ENCODE peak calls at places on chromosome 12, in nine cellular contexts. One of them, this sample, is unnamed.

GRCh38 chr12:14999421-15000047 is 26.7 kb downstream of the PDE6H start:
- DNase-seq in frontal cortex: no peak
- DNase-seq in activated naive CD8-positive, alpha-beta T cell treated with anti-CD3 and anti-CD28 coated beads, Interleukin-2, amount 50 U/mL, for 24 hours: no peak
- DNase-seq in lower lobe of right lung: no peak
- DNase-seq in brain microvascular endothelial cell: no peak
- DNase-seq in RPMI7951: peak
- DNase-seq in H7: no peak
- DNase-seq in NCI-H460: no peak
- DNase-seq in epithelial cell of esophagus: peak
- DNase-seq in this sample: no peak

GRCh38 chr12:31323466-31324115 is 2.4 kb downstream of the SINHCAF start:
- DNase-seq in frontal cortex: no peak
- DNase-seq in activated naive CD8-positive, alpha-beta T cell treated with anti-CD3 and anti-CD28 coated beads, Interleukin-2, amount 50 U/mL, for 24 hours: peak
- DNase-seq in lower lobe of right lung: peak
- DNase-seq in brain microvascular endothelial cell: no peak
- DNase-seq in RPMI7951: peak
- DNase-seq in H7: peak
- DNase-seq in NCI-H460: no peak
- DNase-seq in epithelial cell of esophagus: no peak
- DNase-seq in this sample: no peak

GRCh38 chr12:101267111-101267510 is 12.8 kb upstream of the UTP20 start:
- DNase-seq in frontal cortex: no peak
- DNase-seq in activated naive CD8-positive, alpha-beta T cell treated with anti-CD3 and anti-CD28 coated beads, Interleukin-2, amount 50 U/mL, for 24 hours: no peak
- DNase-seq in lower lobe of right lung: no peak
- DNase-seq in brain microvascular endothelial cell: no peak
- DNase-seq in RPMI7951: no peak
- DNase-seq in H7: no peak
- DNase-seq in NCI-H460: no peak
- DNase-seq in epithelial cell of esophagus: no peak
- DNase-seq in this sample: no peak

GRCh38 chr12:122753213-122753571 is 568 bp downstream of the DENR start:
- DNase-seq in frontal cortex: no peak
- DNase-seq in activated naive CD8-positive, alpha-beta T cell treated with anti-CD3 and anti-CD28 coated beads, Interleukin-2, amount 50 U/mL, for 24 hours: no peak
- DNase-seq in lower lobe of right lung: no peak
- DNase-seq in brain microvascular endothelial cell: no peak
- DNase-seq in RPMI7951: no peak
- DNase-seq in H7: no peak
- DNase-seq in NCI-H460: no peak
- DNase-seq in epithelial cell of esophagus: no peak
- DNase-seq in this sample: no peak

GRCh38 chr12:1879633-1880032 is 38.8 kb downstream of the CACNA2D4 start:
- DNase-seq in frontal cortex: no peak
- DNase-seq in activated naive CD8-positive, alpha-beta T cell treated with anti-CD3 and anti-CD28 coated beads, Interleukin-2, amount 50 U/mL, for 24 hours: no peak
- DNase-seq in lower lobe of right lung: no peak
- DNase-seq in brain microvascular endothelial cell: no peak
- DNase-seq in RPMI7951: no peak
- DNase-seq in H7: no peak
- DNase-seq in NCI-H460: no peak
- DNase-seq in epithelial cell of esophagus: no peak
- DNase-seq in this sample: no peak

GRCh38 chr12:114257687-114258086 is 148.3 kb downstream of the TBX5 start:
- DNase-seq in frontal cortex: no peak
- DNase-seq in activated naive CD8-positive, alpha-beta T cell treated with anti-CD3 and anti-CD28 coated beads, Interleukin-2, amount 50 U/mL, for 24 hours: no peak
- DNase-seq in lower lobe of right lung: no peak
- DNase-seq in brain microvascular endothelial cell: no peak
- DNase-seq in RPMI7951: no peak
- DNase-seq in H7: no peak
- DNase-seq in NCI-H460: no peak
- DNase-seq in epithelial cell of esophagus: no peak
- DNase-seq in this sample: no peak

GRCh38 chr12:85057370-85057963 is 21.3 kb downstream of the LRRIQ1 start:
- DNase-seq in frontal cortex: no peak
- DNase-seq in activated naive CD8-positive, alpha-beta T cell treated with anti-CD3 and anti-CD28 coated beads, Interleukin-2, amount 50 U/mL, for 24 hours: peak
- DNase-seq in lower lobe of right lung: no peak
- DNase-seq in brain microvascular endothelial cell: peak
- DNase-seq in RPMI7951: peak
- DNase-seq in H7: peak
- DNase-seq in NCI-H460: peak
- DNase-seq in epithelial cell of esophagus: peak
- DNase-seq in this sample: peak

GRCh38 chr12:43004908-43005307 is 415.4 kb upstream of the PRICKLE1 start:
- DNase-seq in frontal cortex: no peak
- DNase-seq in activated naive CD8-positive, alpha-beta T cell treated with anti-CD3 and anti-CD28 coated beads, Interleukin-2, amount 50 U/mL, for 24 hours: no peak
- DNase-seq in lower lobe of right lung: no peak
- DNase-seq in brain microvascular endothelial cell: no peak
- DNase-seq in RPMI7951: peak
- DNase-seq in H7: peak
- DNase-seq in NCI-H460: no peak
- DNase-seq in epithelial cell of esophagus: no peak
- DNase-seq in this sample: no peak

GRCh38 chr12:29234965-29235364 is 85.9 kb downstream of the FAR2 start:
- DNase-seq in frontal cortex: no peak
- DNase-seq in activated naive CD8-positive, alpha-beta T cell treated with anti-CD3 and anti-CD28 coated beads, Interleukin-2, amount 50 U/mL, for 24 hours: no peak
- DNase-seq in lower lobe of right lung: no peak
- DNase-seq in brain microvascular endothelial cell: no peak
- DNase-seq in RPMI7951: no peak
- DNase-seq in H7: no peak
- DNase-seq in NCI-H460: no peak
- DNase-seq in epithelial cell of esophagus: peak
- DNase-seq in this sample: no peak

GRCh38 chr12:94445662-94446061 is 14.0 kb downstream of the CEP83 start:
- DNase-seq in frontal cortex: no peak
- DNase-seq in activated naive CD8-positive, alpha-beta T cell treated with anti-CD3 and anti-CD28 coated beads, Interleukin-2, amount 50 U/mL, for 24 hours: no peak
- DNase-seq in lower lobe of right lung: no peak
- DNase-seq in brain microvascular endothelial cell: no peak
- DNase-seq in RPMI7951: peak
- DNase-seq in H7: no peak
- DNase-seq in NCI-H460: no peak
- DNase-seq in epithelial cell of esophagus: peak
- DNase-seq in this sample: no peak

GRCh38 chr12:10220398-10221077 is 7.9 kb downstream of the GABARAPL1 start:
- DNase-seq in frontal cortex: peak
- DNase-seq in activated naive CD8-positive, alpha-beta T cell treated with anti-CD3 and anti-CD28 coated beads, Interleukin-2, amount 50 U/mL, for 24 hours: no peak
- DNase-seq in lower lobe of right lung: peak
- DNase-seq in brain microvascular endothelial cell: no peak
- DNase-seq in RPMI7951: no peak
- DNase-seq in H7: no peak
- DNase-seq in NCI-H460: peak
- DNase-seq in epithelial cell of esophagus: peak
- DNase-seq in this sample: no peak

GRCh38 chr12:22190-22529 is 44.4 kb upstream of the IQSEC3 start:
- DNase-seq in frontal cortex: no peak
- DNase-seq in activated naive CD8-positive, alpha-beta T cell treated with anti-CD3 and anti-CD28 coated beads, Interleukin-2, amount 50 U/mL, for 24 hours: no peak
- DNase-seq in lower lobe of right lung: no peak
- DNase-seq in brain microvascular endothelial cell: no peak
- DNase-seq in RPMI7951: no peak
- DNase-seq in H7: no peak
- DNase-seq in NCI-H460: no peak
- DNase-seq in epithelial cell of esophagus: peak
- DNase-seq in this sample: no peak

GRCh38 chr12:74999474-74999873 is 210.2 kb downstream of the KCNC2 start:
- DNase-seq in frontal cortex: no peak
- DNase-seq in activated naive CD8-positive, alpha-beta T cell treated with anti-CD3 and anti-CD28 coated beads, Interleukin-2, amount 50 U/mL, for 24 hours: no peak
- DNase-seq in lower lobe of right lung: no peak
- DNase-seq in brain microvascular endothelial cell: no peak
- DNase-seq in RPMI7951: no peak
- DNase-seq in H7: no peak
- DNase-seq in NCI-H460: no peak
- DNase-seq in epithelial cell of esophagus: no peak
- DNase-seq in this sample: no peak

GRCh38 chr12:124742702-124743101 is 121.0 kb downstream of the SCARB1 start:
- DNase-seq in frontal cortex: no peak
- DNase-seq in activated naive CD8-positive, alpha-beta T cell treated with anti-CD3 and anti-CD28 coated beads, Interleukin-2, amount 50 U/mL, for 24 hours: no peak
- DNase-seq in lower lobe of right lung: no peak
- DNase-seq in brain microvascular endothelial cell: no peak
- DNase-seq in RPMI7951: no peak
- DNase-seq in H7: no peak
- DNase-seq in NCI-H460: no peak
- DNase-seq in epithelial cell of esophagus: no peak
- DNase-seq in this sample: no peak

GRCh38 chr12:52506858-52507715 is 13.1 kb downstream of the KRT5 start:
- DNase-seq in frontal cortex: no peak
- DNase-seq in activated naive CD8-positive, alpha-beta T cell treated with anti-CD3 and anti-CD28 coated beads, Interleukin-2, amount 50 U/mL, for 24 hours: no peak
- DNase-seq in lower lobe of right lung: no peak
- DNase-seq in brain microvascular endothelial cell: peak
- DNase-seq in RPMI7951: peak
- DNase-seq in H7: peak
- DNase-seq in NCI-H460: peak
- DNase-seq in epithelial cell of esophagus: peak
- DNase-seq in this sample: peak

GRCh38 chr12:19110541-19110940 is 19.0 kb upstream of the PLEKHA5 start:
- DNase-seq in frontal cortex: no peak
- DNase-seq in activated naive CD8-positive, alpha-beta T cell treated with anti-CD3 and anti-CD28 coated beads, Interleukin-2, amount 50 U/mL, for 24 hours: no peak
- DNase-seq in lower lobe of right lung: no peak
- DNase-seq in brain microvascular endothelial cell: peak
- DNase-seq in RPMI7951: no peak
- DNase-seq in H7: no peak
- DNase-seq in NCI-H460: no peak
- DNase-seq in epithelial cell of esophagus: no peak
- DNase-seq in this sample: no peak

GRCh38 chr12:115204957-115205754 is 521.2 kb upstream of the TBX3 start:
- DNase-seq in frontal cortex: no peak
- DNase-seq in activated naive CD8-positive, alpha-beta T cell treated with anti-CD3 and anti-CD28 coated beads, Interleukin-2, amount 50 U/mL, for 24 hours: no peak
- DNase-seq in lower lobe of right lung: no peak
- DNase-seq in brain microvascular endothelial cell: peak
- DNase-seq in RPMI7951: peak
- DNase-seq in H7: no peak
- DNase-seq in NCI-H460: no peak
- DNase-seq in epithelial cell of esophagus: peak
- DNase-seq in this sample: no peak

GRCh38 chr12:77231548-77231947 is 166.2 kb upstream of the E2F7 start:
- DNase-seq in frontal cortex: no peak
- DNase-seq in activated naive CD8-positive, alpha-beta T cell treated with anti-CD3 and anti-CD28 coated beads, Interleukin-2, amount 50 U/mL, for 24 hours: no peak
- DNase-seq in lower lobe of right lung: peak
- DNase-seq in brain microvascular endothelial cell: no peak
- DNase-seq in RPMI7951: peak
- DNase-seq in H7: no peak
- DNase-seq in NCI-H460: no peak
- DNase-seq in epithelial cell of esophagus: peak
- DNase-seq in this sample: peak

GRCh38 chr12:52139579-52140062 is 52.2 kb downstream of the KRT80 start:
- DNase-seq in frontal cortex: peak
- DNase-seq in activated naive CD8-positive, alpha-beta T cell treated with anti-CD3 and anti-CD28 coated beads, Interleukin-2, amount 50 U/mL, for 24 hours: peak
- DNase-seq in lower lobe of right lung: no peak
- DNase-seq in brain microvascular endothelial cell: no peak
- DNase-seq in RPMI7951: no peak
- DNase-seq in H7: peak
- DNase-seq in NCI-H460: no peak
- DNase-seq in epithelial cell of esophagus: peak
- DNase-seq in this sample: peak

GRCh38 chr12:130707571-130707891 is 8.6 kb downstream of the RIMBP2 start:
- DNase-seq in frontal cortex: no peak
- DNase-seq in activated naive CD8-positive, alpha-beta T cell treated with anti-CD3 and anti-CD28 coated beads, Interleukin-2, amount 50 U/mL, for 24 hours: no peak
- DNase-seq in lower lobe of right lung: peak
- DNase-seq in brain microvascular endothelial cell: no peak
- DNase-seq in RPMI7951: no peak
- DNase-seq in H7: no peak
- DNase-seq in NCI-H460: no peak
- DNase-seq in epithelial cell of esophagus: no peak
- DNase-seq in this sample: no peak

GRCh38 chr12:55755246-55755645 is 12.3 kb downstream of the GDF11 start:
- DNase-seq in frontal cortex: no peak
- DNase-seq in activated naive CD8-positive, alpha-beta T cell treated with anti-CD3 and anti-CD28 coated beads, Interleukin-2, amount 50 U/mL, for 24 hours: no peak
- DNase-seq in lower lobe of right lung: no peak
- DNase-seq in brain microvascular endothelial cell: no peak
- DNase-seq in RPMI7951: no peak
- DNase-seq in H7: no peak
- DNase-seq in NCI-H460: no peak
- DNase-seq in epithelial cell of esophagus: no peak
- DNase-seq in this sample: no peak

GRCh38 chr12:42846782-42847181 is 257.2 kb upstream of the PRICKLE1 start:
- DNase-seq in frontal cortex: no peak
- DNase-seq in activated naive CD8-positive, alpha-beta T cell treated with anti-CD3 and anti-CD28 coated beads, Interleukin-2, amount 50 U/mL, for 24 hours: no peak
- DNase-seq in lower lobe of right lung: no peak
- DNase-seq in brain microvascular endothelial cell: no peak
- DNase-seq in RPMI7951: no peak
- DNase-seq in H7: no peak
- DNase-seq in NCI-H460: no peak
- DNase-seq in epithelial cell of esophagus: peak
- DNase-seq in this sample: no peak

This sample was measured in PC-9.